ENCODE peak calls at places on chromosomes 1 and 21, in seven cellular contexts. One of them, this sample, is unnamed.

GRCh38 chr21:36261459-36261858 is 58.5 kb upstream of the MORC3 start:
- DNase-seq in SK-N-SH: no peak
- DNase-seq in GM23338: no peak
- DNase-seq in GM23248: no peak
- DNase-seq in PC-9: no peak
- DNase-seq in Karpas-422: peak; percentile 2
- DNase-seq in PC-3: no peak
- DNase-seq in this sample: no peak

GRCh38 chr1:74343191-74343590 is 108.0 kb downstream of the TNNI3K start:
- DNase-seq in Karpas-422: no peak
- DNase-seq in SK-N-SH: peak; percentile 67
- DNase-seq in GM23248: peak; percentile 1
- DNase-seq in PC-3: no peak
- DNase-seq in GM23338: peak; percentile 56
- DNase-seq in PC-9: no peak
- DNase-seq in this sample: no peak

GRCh38 chr21:28078126-28078525 is 914.6 kb downstream of the LTN1 start:
- DNase-seq in GM23338: no peak
- DNase-seq in PC-3: no peak
- DNase-seq in SK-N-SH: peak; percentile 9
- DNase-seq in GM23248: no peak
- DNase-seq in Karpas-422: no peak
- DNase-seq in PC-9: no peak
- DNase-seq in this sample: no peak

GRCh38 chr1:35726814-35727433 is 8.2 kb upstream of the C1orf216 start:
- DNase-seq in Karpas-422: peak; percentile 77
- DNase-seq in GM23338: peak; percentile 87
- DNase-seq in PC-3: peak; percentile 61
- DNase-seq in SK-N-SH: peak; percentile 76
- DNase-seq in PC-9: peak; percentile 42
- DNase-seq in GM23248: peak; percentile 71
- DNase-seq in this sample: peak; percentile 48

GRCh38 chr1:39102537-39103320 is 76.6 kb downstream of the NDUFS5 start:
- DNase-seq in GM23338: peak; percentile 87
- DNase-seq in PC-9: peak; percentile 64
- DNase-seq in PC-3: peak; percentile 75
- DNase-seq in GM23248: peak; percentile 87
- DNase-seq in Karpas-422: peak; percentile 83
- DNase-seq in SK-N-SH: peak; percentile 79
- DNase-seq in this sample: peak; percentile 66

GRCh38 chr1:5892370-5892769 is 99.9 kb downstream of the NPHP4 start:
- DNase-seq in GM23338: no peak
- DNase-seq in PC-9: no peak
- DNase-seq in PC-3: no peak
- DNase-seq in SK-N-SH: no peak
- DNase-seq in GM23248: no peak
- DNase-seq in Karpas-422: no peak
- DNase-seq in this sample: no peak

GRCh38 chr1:6447818-6448748 is 17.9 kb downstream of the TNFRSF25 start:
- DNase-seq in Karpas-422: peak; percentile 78
- DNase-seq in SK-N-SH: no peak
- DNase-seq in GM23248: no peak
- DNase-seq in PC-9: no peak
- DNase-seq in GM23338: peak; percentile 97
- DNase-seq in PC-3: peak; percentile 49
- DNase-seq in this sample: peak; percentile 28

GRCh38 chr1:95386371-95386770 is 152.4 kb downstream of the RWDD3 start:
- DNase-seq in SK-N-SH: peak; percentile 22
- DNase-seq in GM23248: no peak
- DNase-seq in Karpas-422: no peak
- DNase-seq in PC-9: no peak
- DNase-seq in GM23338: no peak
- DNase-seq in PC-3: no peak
- DNase-seq in this sample: no peak

GRCh38 chr1:172902861-172903381 is 147.8 kb downstream of the TNFSF18 start:
- DNase-seq in SK-N-SH: no peak
- DNase-seq in GM23248: peak; percentile 86
- DNase-seq in PC-9: no peak
- DNase-seq in PC-3: peak; percentile 98
- DNase-seq in Karpas-422: no peak
- DNase-seq in GM23338: no peak
- DNase-seq in this sample: peak; percentile 49

GRCh38 chr1:3943806-3944620 is 43.9 kb upstream of the C1orf174 start:
- DNase-seq in PC-3: no peak
- DNase-seq in GM23338: no peak
- DNase-seq in PC-9: no peak
- DNase-seq in GM23248: no peak
- DNase-seq in SK-N-SH: no peak
- DNase-seq in Karpas-422: no peak
- DNase-seq in this sample: no peak

DNA sequence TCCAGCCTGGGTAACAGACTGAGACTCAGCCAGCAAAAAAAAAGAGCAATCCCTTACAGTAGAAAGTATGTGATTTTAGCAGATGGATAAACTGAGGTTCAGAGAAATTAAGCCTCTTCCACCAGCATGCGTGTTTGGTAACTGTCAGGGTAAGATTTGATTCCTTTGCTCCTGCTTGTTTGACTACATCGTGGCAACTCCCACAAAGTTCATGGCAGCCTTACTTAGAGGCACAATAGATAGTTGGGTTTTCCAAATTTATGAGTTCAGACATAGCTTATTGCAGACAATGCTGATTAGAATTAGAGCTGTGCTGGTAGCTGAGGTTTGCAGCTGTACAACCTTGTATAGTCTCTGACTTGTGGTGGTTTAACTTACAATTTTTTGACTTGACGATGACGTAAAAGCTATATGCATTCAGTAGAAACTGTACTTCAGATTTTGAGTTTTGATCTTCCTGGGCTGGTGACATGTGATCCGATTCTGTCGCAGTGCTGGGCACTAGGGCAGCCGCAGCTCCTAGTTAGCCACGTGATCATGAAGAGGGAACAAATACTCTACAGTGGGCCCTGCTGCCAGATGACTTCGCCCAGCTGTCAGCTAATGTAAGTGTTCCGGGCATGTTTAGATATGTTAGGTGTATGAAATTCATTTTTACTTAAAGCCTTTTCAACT is 167.8 kb downstream of the DHRS3 start:
- DNase-seq in Karpas-422: no peak
- DNase-seq in PC-3: no peak
- DNase-seq in GM23248: no peak
- DNase-seq in PC-9: no peak
- DNase-seq in GM23338: no peak
- DNase-seq in SK-N-SH: no peak
- DNase-seq in this sample: no peak
- H3K9me2 ChIP-seq in Karpas-422: no peaks in the 10 kb centered on the region
- H3K9me2 ChIP-seq in PC-3: no peaks in the 10 kb centered on the region
- H3K9me2 ChIP-seq in GM23248: no peaks in the 10 kb centered on the region
- H3K9me2 ChIP-seq in PC-9: no peaks in the 10 kb centered on the region
- H3K9me2 ChIP-seq in GM23338: no peaks in the 10 kb centered on the region
- H3K9me2 ChIP-seq in SK-N-SH: no peaks in the 10 kb centered on the region
- H3K9me2 ChIP-seq in this sample: no peaks in the 10 kb centered on the region

GRCh38 chr1:41504126-41505035 is 19.9 kb upstream of the EDN2 start:
- DNase-seq in PC-3: peak; percentile 61
- DNase-seq in GM23248: peak; percentile 57
- DNase-seq in Karpas-422: no peak
- DNase-seq in PC-9: peak; percentile 96
- DNase-seq in GM23338: no peak
- DNase-seq in SK-N-SH: no peak
- DNase-seq in this sample: peak; percentile 66

GRCh38 chr1:41503507-41504125 is 19.1 kb upstream of the EDN2 start:
- DNase-seq in PC-9: no peak
- DNase-seq in PC-3: no peak
- DNase-seq in GM23248: peak; percentile 49
- DNase-seq in GM23338: no peak
- DNase-seq in SK-N-SH: peak; percentile 83
- DNase-seq in Karpas-422: no peak
- DNase-seq in this sample: no peak

GRCh38 chr1:41501581-41501980 is 17.1 kb upstream of the EDN2 start:
- DNase-seq in Karpas-422: no peak
- DNase-seq in SK-N-SH: no peak
- DNase-seq in PC-9: no peak
- DNase-seq in PC-3: peak; percentile 78
- DNase-seq in GM23338: no peak
- DNase-seq in GM23248: no peak
- DNase-seq in this sample: no peak

GRCh38 chr1:41500781-41501518 is 16.5 kb upstream of the EDN2 start:
- DNase-seq in PC-9: peak; percentile 82
- DNase-seq in Karpas-422: no peak
- DNase-seq in GM23248: no peak
- DNase-seq in PC-3: no peak
- DNase-seq in SK-N-SH: no peak
- DNase-seq in GM23338: no peak
- DNase-seq in this sample: no peak

GRCh38 chr1:41502912-41503311 is 18.4 kb upstream of the EDN2 start:
- DNase-seq in PC-3: no peak
- DNase-seq in GM23338: no peak
- DNase-seq in PC-9: no peak
- DNase-seq in GM23248: no peak
- DNase-seq in SK-N-SH: peak; percentile 81
- DNase-seq in Karpas-422: no peak
- DNase-seq in this sample: no peak
- H3K4me3 ChIP-seq in PC-3: no peak overlapping the region
- H3K4me3 ChIP-seq in GM23338: no peak overlapping the region
- H3K4me3 ChIP-seq in PC-9: no peak overlapping the region
- H3K4me3 ChIP-seq in GM23248: no peak overlapping the region
- H3K4me3 ChIP-seq in SK-N-SH: no peak overlapping the region
- H3K4me3 ChIP-seq in Karpas-422: no peak overlapping the region
- H3K4me3 ChIP-seq in this sample: no peak overlapping the region

GRCh38 chr21:15130751-15131150 is 66.0 kb upstream of the NRIP1 start:
- DNase-seq in PC-3: peak; percentile 21
- DNase-seq in GM23338: no peak
- DNase-seq in PC-9: no peak
- DNase-seq in GM23248: no peak
- DNase-seq in Karpas-422: no peak
- DNase-seq in SK-N-SH: no peak
- DNase-seq in this sample: no peak
- H3K9me2 ChIP-seq in PC-3: peaks cover 3% of the 10 kb centered on the region
- H3K9me2 ChIP-seq in GM23338: peaks cover 3% of the 10 kb centered on the region
- H3K9me2 ChIP-seq in PC-9: no peaks in the 10 kb centered on the region
- H3K9me2 ChIP-seq in GM23248: no peaks in the 10 kb centered on the region
- H3K9me2 ChIP-seq in Karpas-422: no peaks in the 10 kb centered on the region
- H3K9me2 ChIP-seq in SK-N-SH: no peaks in the 10 kb centered on the region
- H3K9me2 ChIP-seq in this sample: no peaks in the 10 kb centered on the region

DNA sequence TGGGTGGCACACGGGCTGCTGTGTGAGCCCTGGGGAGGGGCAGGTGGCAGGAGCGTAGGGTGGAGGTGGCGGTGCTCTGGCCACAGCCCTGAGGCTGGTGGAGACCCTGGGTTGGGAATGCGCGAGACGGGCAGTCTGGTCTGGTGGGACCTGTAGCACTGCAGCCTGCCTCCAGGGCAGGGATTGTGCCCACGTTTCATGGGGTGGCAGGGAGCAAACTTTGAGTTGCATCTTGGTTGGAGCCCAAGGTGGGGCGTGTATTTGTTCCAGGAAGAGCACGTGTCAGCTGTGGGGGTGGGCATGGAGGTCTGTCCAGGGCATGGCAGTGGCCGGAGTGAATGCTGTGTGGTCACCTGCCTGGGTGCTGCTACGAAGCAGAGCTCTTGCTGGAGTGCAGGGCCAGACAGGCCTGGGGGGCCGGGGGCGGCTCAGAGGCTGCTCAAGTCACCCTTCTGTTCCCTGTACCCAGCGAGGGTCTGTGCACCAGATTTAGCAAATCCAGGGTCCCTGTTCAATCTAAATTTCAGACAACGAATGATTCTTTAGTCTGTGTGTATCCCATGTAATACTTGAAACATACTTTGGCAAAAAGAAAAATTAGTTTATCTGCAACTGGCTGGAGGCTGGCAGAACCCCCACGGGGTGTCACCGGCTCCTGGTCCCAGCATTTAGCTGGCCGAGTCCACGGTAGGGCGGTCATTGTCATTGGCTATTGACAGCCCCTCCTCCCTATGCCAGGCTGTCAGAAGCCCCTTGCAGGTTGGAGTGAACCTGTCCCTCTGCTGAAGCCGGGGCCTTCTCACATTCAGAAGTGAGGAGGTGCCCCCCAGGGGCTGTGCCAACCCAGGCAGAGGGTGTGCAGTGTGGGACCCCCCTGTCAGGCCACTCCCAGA is 27.3 kb downstream of the KRTAP10-1 start:
- DNase-seq in GM23338: no peak
- DNase-seq in PC-3: no peak
- DNase-seq in Karpas-422: no peak
- DNase-seq in SK-N-SH: no peak
- DNase-seq in PC-9: no peak
- DNase-seq in GM23248: no peak
- DNase-seq in this sample: no peak
- H3K4me3 ChIP-seq in GM23338: no peak overlapping the region
- H3K4me3 ChIP-seq in PC-3: no peak overlapping the region
- H3K4me3 ChIP-seq in Karpas-422: no peak overlapping the region
- H3K4me3 ChIP-seq in SK-N-SH: no peak overlapping the region
- H3K4me3 ChIP-seq in PC-9: no peak overlapping the region
- H3K4me3 ChIP-seq in GM23248: no peak overlapping the region
- H3K4me3 ChIP-seq in this sample: no peak overlapping the region

GRCh38 chr1:40876891-40877290 is 14.7 kb upstream of the CITED4 start:
- DNase-seq in Karpas-422: no peak
- DNase-seq in PC-9: no peak
- DNase-seq in PC-3: no peak
- DNase-seq in GM23338: no peak
- DNase-seq in SK-N-SH: no peak
- DNase-seq in GM23248: peak; percentile 27
- DNase-seq in this sample: no peak

GRCh38 chr1:40880813-40881549 is 18.8 kb upstream of the CITED4 start:
- DNase-seq in GM23248: no peak
- DNase-seq in PC-9: no peak
- DNase-seq in Karpas-422: no peak
- DNase-seq in SK-N-SH: no peak
- DNase-seq in GM23338: no peak
- DNase-seq in PC-3: no peak
- DNase-seq in this sample: no peak

GRCh38 chr1:40879487-40880175 is 17.5 kb upstream of the CITED4 start:
- DNase-seq in PC-9: no peak
- DNase-seq in SK-N-SH: no peak
- DNase-seq in Karpas-422: no peak
- DNase-seq in GM23248: no peak
- DNase-seq in GM23338: no peak
- DNase-seq in PC-3: no peak
- DNase-seq in this sample: no peak

GRCh38 chr1:40877681-40878080 is 15.5 kb upstream of the CITED4 start:
- DNase-seq in SK-N-SH: peak; percentile 35
- DNase-seq in PC-3: peak; percentile 71
- DNase-seq in Karpas-422: no peak
- DNase-seq in GM23338: peak; percentile 52
- DNase-seq in PC-9: peak; percentile 65
- DNase-seq in GM23248: peak; percentile 91
- DNase-seq in this sample: no peak

DNA sequence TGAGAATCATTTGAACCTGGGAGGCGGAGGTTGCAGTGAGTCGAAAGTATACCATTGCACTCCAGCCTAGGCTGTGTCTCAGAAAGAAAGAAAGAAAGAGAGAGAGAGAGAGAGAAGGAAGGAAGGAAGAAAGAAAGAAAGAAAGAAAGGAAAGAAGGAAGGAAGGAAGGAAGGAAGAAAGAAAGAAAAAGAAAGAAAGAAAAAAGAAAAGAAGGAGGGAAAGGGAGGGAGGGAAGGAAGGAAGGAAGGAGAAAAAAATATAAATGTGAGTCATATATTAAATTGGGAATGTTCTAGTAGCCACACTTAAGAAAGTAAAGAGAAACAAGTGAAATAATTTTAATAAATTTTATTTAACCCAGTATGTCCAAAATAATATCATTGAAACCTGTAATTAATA is 16.7 kb upstream of the CITED4 start:
- DNase-seq in PC-3: no peak
- DNase-seq in SK-N-SH: no peak
- DNase-seq in Karpas-422: no peak
- DNase-seq in PC-9: no peak
- DNase-seq in GM23338: no peak
- DNase-seq in GM23248: no peak
- DNase-seq in this sample: no peak
- H3K9me2 ChIP-seq in PC-3: no peaks in the 10 kb centered on the region
- H3K9me2 ChIP-seq in SK-N-SH: no peaks in the 10 kb centered on the region
- H3K9me2 ChIP-seq in Karpas-422: no peaks in the 10 kb centered on the region
- H3K9me2 ChIP-seq in PC-9: no peaks in the 10 kb centered on the region
- H3K9me2 ChIP-seq in GM23338: peaks cover 4% of the 10 kb centered on the region
- H3K9me2 ChIP-seq in GM23248: no peaks in the 10 kb centered on the region
- H3K9me2 ChIP-seq in this sample: no peaks in the 10 kb centered on the region

This sample was measured in MM.1S.